ENCODE peak calls at places on chromosomes 16 and 17, in four cellular contexts. One of them, this sample, is unnamed.

GRCh38 chr17:50829336-50829735 is 6.0 kb upstream of the WFIKKN2 start:
- DNase-seq in psoas muscle: no peak
- DNase-seq in CD4-positive, alpha-beta T cell: no peak
- DNase-seq in stomach: no peak
- DNase-seq in this sample: no peak

GRCh38 chr16:5551909-5552308 is 454.3 kb upstream of the EEF2KMT start:
- DNase-seq in CD4-positive, alpha-beta T cell: no peak
- DNase-seq in psoas muscle: no peak
- DNase-seq in stomach: no peak
- DNase-seq in this sample: no peak

GRCh38 chr16:9322735-9323134 is 231.3 kb downstream of the HAPSTR1 start:
- DNase-seq in stomach: no peak
- DNase-seq in CD4-positive, alpha-beta T cell: no peak
- DNase-seq in psoas muscle: no peak
- DNase-seq in this sample: no peak

GRCh38 chr17:1108810-1109605 is 70.8 kb downstream of the ABR start:
- DNase-seq in psoas muscle: peak; percentile 68
- DNase-seq in stomach: peak; percentile 71
- DNase-seq in CD4-positive, alpha-beta T cell: peak; percentile 74
- DNase-seq in this sample: peak; percentile 73

GRCh38 chr16:11047057-11047456 is 102.7 kb downstream of the CLEC16A start:
- DNase-seq in CD4-positive, alpha-beta T cell: no peak
- DNase-seq in stomach: no peak
- DNase-seq in psoas muscle: no peak
- DNase-seq in this sample: peak; percentile 1

GRCh38 chr16:79810449-79811189 is 210.1 kb upstream of the MAF start:
- DNase-seq in stomach: no peak
- DNase-seq in CD4-positive, alpha-beta T cell: no peak
- DNase-seq in psoas muscle: no peak
- DNase-seq in this sample: no peak

GRCh38 chr16:54506691-54507090 is 220.1 kb upstream of the IRX3 start:
- DNase-seq in CD4-positive, alpha-beta T cell: no peak
- DNase-seq in stomach: no peak
- DNase-seq in psoas muscle: no peak
- DNase-seq in this sample: no peak

GRCh38 chr17:7173687-7174602 is 5.2 kb downstream of the ASGR1 start:
- DNase-seq in psoas muscle: peak; percentile 58
- DNase-seq in stomach: peak; percentile 68
- DNase-seq in CD4-positive, alpha-beta T cell: peak; percentile 34
- DNase-seq in this sample: peak; percentile 62

GRCh38 chr16:50323335-50324011 is 45.3 kb downstream of the BRD7 start:
- DNase-seq in psoas muscle: no peak
- DNase-seq in stomach: no peak
- DNase-seq in CD4-positive, alpha-beta T cell: no peak
- DNase-seq in this sample: no peak

GRCh38 chr17:14061666-14062560 is 7.4 kb upstream of the COX10 start:
- DNase-seq in stomach: no peak
- DNase-seq in psoas muscle: peak; percentile 30
- DNase-seq in CD4-positive, alpha-beta T cell: no peak
- DNase-seq in this sample: no peak

GRCh38 chr16:4392382-4393242 is 21.0 kb downstream of the VASN start:
- DNase-seq in stomach: peak; percentile 54
- DNase-seq in CD4-positive, alpha-beta T cell: no peak
- DNase-seq in psoas muscle: no peak
- DNase-seq in this sample: no peak

GRCh38 chr16:56281256-56281805 is 90.0 kb downstream of the GNAO1 start:
- DNase-seq in psoas muscle: no peak
- DNase-seq in stomach: no peak
- DNase-seq in CD4-positive, alpha-beta T cell: no peak
- DNase-seq in this sample: no peak

GRCh38 chr16:78584991-78585390 is 485.5 kb downstream of the WWOX start:
- DNase-seq in psoas muscle: no peak
- DNase-seq in CD4-positive, alpha-beta T cell: no peak
- DNase-seq in stomach: no peak
- DNase-seq in this sample: no peak

GRCh38 chr17:57678393-57678792 is 66.7 kb downstream of the CCDC182 start:
- DNase-seq in stomach: no peak
- DNase-seq in psoas muscle: no peak
- DNase-seq in CD4-positive, alpha-beta T cell: no peak
- DNase-seq in this sample: no peak

GRCh38 chr17:80656590-80656989 is 112.0 kb downstream of the RPTOR start:
- DNase-seq in psoas muscle: no peak
- DNase-seq in stomach: no peak
- DNase-seq in CD4-positive, alpha-beta T cell: no peak
- DNase-seq in this sample: no peak